ENCODE peak calls at places on chromosomes 2 and 18, in ten cellular contexts. N is A549, G is gastrocnemius medialis, L is ovary, X is K562, C is suprapubic skin, K is NB4, Z is heart left ventricle, E is Peyer's patch, D is IMR-90. W is an unnamed sample.

GRCh38 chr18:2891526-2892431 is 45.0 kb downstream of the EMILIN2 start:
- DNase-seq in D (no peak), L (no peak), G (no peak), N (no peak), K (no peak), X (no peak), E (no peak), C (no peak), Z (no peak), W (peak)

GRCh38 chr18:35525795-35526475 is 28.2 kb upstream of the INO80C start:
- DNase-seq in Z (peak), K (peak), D (no peak), E (no peak), C (no peak), X (no peak), G (no peak), N (no peak), L (no peak), W (no peak)

GRCh38 chr2:122112633-122113032 is 357.2 kb downstream of the TSN start:
- DNase-seq in X (no peak), E (no peak), L (no peak), Z (no peak), G (no peak), C (no peak), K (no peak), N (no peak), D (no peak), W (no peak)

GRCh38 chr2:178193496-178193822 is 853 bp upstream of the OSBPL6 start:
- DNase-seq in Z (no peak), D (peak), C (no peak), N (peak), L (no peak), X (no peak), E (no peak), K (no peak), G (no peak), W (no peak)

GRCh38 chr2:150327546-150328495 is 159.6 kb downstream of the RND3 start:
- DNase-seq in E (no peak), K (no peak), Z (no peak), C (no peak), L (no peak), X (no peak), D (no peak), G (no peak), N (no peak), W (no peak)

GRCh38 chr2:230913406-230913805 is 11.6 kb downstream of the GPR55 start:
- DNase-seq in Z (peak), X (peak), D (no peak), L (no peak), E (peak), N (peak), C (peak), G (no peak), K (peak), W (peak)

GRCh38 chr18:63207154-63207790 is 112.3 kb downstream of the BCL2 start:
- DNase-seq in X (no peak), D (no peak), N (no peak), C (no peak), G (no peak), L (no peak), Z (no peak), K (no peak), E (no peak), W (no peak)

GRCh38 chr2:239193426-239193825 is 207.4 kb downstream of the HDAC4 start:
- DNase-seq in N (no peak), L (peak), C (peak), G (no peak), E (peak), K (no peak), X (no peak), Z (peak), D (no peak), W (peak)

GRCh38 chr2:239132156-239132709 is 268.6 kb downstream of the HDAC4 start:
- DNase-seq in E (no peak), N (no peak), G (no peak), K (no peak), L (no peak), Z (no peak), C (no peak), D (no peak), X (no peak), W (no peak)

GRCh38 chr2:126656311-126657145 is 570 bp downstream of the GYPC start:
- DNase-seq in N (no peak), X (peak), D (peak), K (peak), Z (peak), G (no peak), L (peak), C (peak), E (no peak), W (peak)

GRCh38 chr2:231525248-231526163 is 4.7 kb downstream of the NMUR1 start:
- DNase-seq in X (no peak), L (no peak), E (no peak), Z (no peak), D (no peak), K (no peak), N (no peak), C (no peak), G (no peak), W (peak)

GRCh38 chr2:11661891-11662435 is 8.0 kb downstream of the NTSR2 start:
- DNase-seq in L (no peak), K (no peak), X (no peak), Z (no peak), G (no peak), E (no peak), C (peak), D (no peak), N (no peak), W (peak)

GRCh38 chr2:25788457-25788856 is 89.8 kb downstream of the ASXL2 start:
- DNase-seq in C (no peak), D (no peak), L (no peak), Z (no peak), N (no peak), X (no peak), E (no peak), K (no peak), G (no peak), W (no peak)

GRCh38 chr2:6883448-6884122 is 6.0 kb downstream of the RSAD2 start:
- DNase-seq in N (no peak), K (no peak), G (peak), C (no peak), Z (peak), D (no peak), X (no peak), E (no peak), L (no peak), W (no peak)

GRCh38 chr2:206442854-206443734 is at the start of gene ADAM23:
- DNase-seq in K (peak), L (peak), Z (peak), E (no peak), X (peak), C (no peak), D (peak), N (peak), G (no peak), W (no peak)

GRCh38 chr2:187842978-187843847 is 289.0 kb upstream of the TFPI start:
- DNase-seq in E (no peak), N (peak), D (peak), G (no peak), X (peak), K (peak), C (no peak), Z (no peak), L (no peak), W (no peak)

GRCh38 chr2:136764397-136765255 is 719 bp upstream of the THSD7B start:
- DNase-seq in D (no peak), G (no peak), L (no peak), X (no peak), C (no peak), N (no peak), Z (no peak), E (no peak), K (no peak), W (peak)

GRCh38 chr2:72007402-72007801 is 140.3 kb downstream of the CYP26B1 start:
- DNase-seq in D (no peak), N (no peak), Z (no peak), X (no peak), G (no peak), K (no peak), C (peak), E (no peak), L (no peak), W (no peak)

GRCh38 chr18:76468345-76469275 is 26.4 kb downstream of the ZNF516 start:
- DNase-seq in X (no peak), N (no peak), K (peak), C (peak), Z (no peak), G (no peak), D (no peak), L (no peak), E (no peak), W (no peak)

GRCh38 chr18:61019902-61020301 is 313.3 kb upstream of the CDH20 start:
- DNase-seq in L (no peak), Z (no peak), K (no peak), X (no peak), E (no peak), C (no peak), D (no peak), N (no peak), G (no peak), W (no peak)

GRCh38 chr2:74502720-74503505 is 3.5 kb upstream of the LBX2 start:
- DNase-seq in K (peak), L (peak), C (no peak), D (peak), G (peak), E (peak), Z (peak), N (peak), X (peak), W (peak)
- TF ChIP-seq CTCF in K (peak), L (no peak), C (no peak), D (peak), G (peak), E (peak), Z (peak), N (peak), X (peak), W (no peak)

DNA sequence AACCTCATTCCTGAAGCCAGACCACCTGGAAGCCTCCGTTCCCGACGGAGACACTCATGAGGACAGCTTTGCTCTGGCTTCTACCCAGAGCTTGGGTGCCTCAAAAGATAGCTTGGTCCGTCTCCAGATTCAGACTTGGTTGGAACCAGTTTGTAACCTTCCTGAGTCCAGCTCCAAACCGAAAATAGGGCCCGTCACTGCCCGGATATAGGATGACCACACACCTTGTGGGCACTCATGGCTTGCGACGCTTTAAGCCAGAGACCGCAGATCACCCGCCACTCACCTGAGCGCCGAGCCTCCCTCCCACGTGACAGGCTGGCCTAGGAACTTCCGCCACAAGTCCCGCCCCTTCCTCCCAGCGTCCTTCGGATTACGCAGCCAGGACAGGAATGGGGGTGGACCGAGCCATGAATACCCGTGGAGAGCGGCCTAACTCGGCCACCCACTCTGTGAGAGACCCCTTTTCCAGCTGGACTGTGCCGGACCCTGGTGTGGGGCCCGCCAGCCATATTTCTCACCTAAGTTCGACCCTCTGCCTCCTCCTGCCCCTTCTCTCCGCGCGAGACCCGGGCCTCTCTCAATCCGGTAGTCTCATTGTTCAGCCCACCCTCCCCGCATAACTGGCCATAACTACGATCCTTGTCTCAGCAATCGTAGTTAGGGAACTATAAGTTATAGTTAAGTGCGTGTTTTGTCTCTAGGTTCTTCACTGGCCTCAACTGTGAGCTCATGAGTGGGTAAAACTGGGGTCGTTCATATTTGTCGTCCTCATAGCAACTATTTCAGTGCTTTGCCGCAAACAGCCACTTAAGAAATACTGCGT is at the start of gene MPV17:
- DNase-seq in Z (peak), C (peak), D (peak), X (peak), E (peak), K (peak), G (peak), N (peak), L (peak), W (peak)
- TF ChIP-seq POLR2A in Z (peak), C (peak), D (peak), X (peak), E (peak), K (peak), G (peak), N (peak), L (peak), W (peak)

GRCh38 chr2:174522553-174522952 is 35.7 kb upstream of the GPR155 start:
- DNase-seq in L (no peak), C (no peak), G (no peak), D (peak), X (no peak), K (peak), E (no peak), Z (no peak), N (peak), W (no peak)
- TF ChIP-seq CTCF in L (no peak), C (no peak), G (no peak), D (peak), X (no peak), K (no peak), E (peak), Z (peak), N (peak), W (no peak)

DNA sequence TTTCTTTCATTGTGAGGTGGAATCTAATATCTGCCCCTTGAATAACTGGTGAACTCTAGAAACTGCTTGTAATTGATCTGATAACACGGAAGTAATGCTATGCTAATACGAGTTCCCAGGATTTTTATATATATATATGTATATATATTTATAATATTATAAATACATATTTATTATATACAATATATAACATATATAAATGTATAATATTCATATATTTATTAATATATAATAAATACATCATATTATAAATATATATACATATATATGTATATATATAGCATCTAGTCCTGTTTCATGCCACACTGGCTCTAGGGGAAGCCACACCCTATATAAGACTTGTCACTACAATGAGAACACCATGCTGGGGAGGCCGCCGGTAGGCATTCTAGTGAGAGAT is 156.7 kb upstream of the CDH19 start:
- DNase-seq in Z (no peak), D (no peak), N (no peak), G (no peak), K (no peak), L (no peak), E (no peak), X (no peak), C (no peak), W (no peak)
- TF ChIP-seq POLR2A in Z (no peak), D (no peak), N (no peak), G (no peak), K (no peak), L (no peak), E (no peak), X (no peak), C (no peak), W (no peak)